ENCODE peak calls at places on chromosomes 5 and 9, in ten cellular contexts. U, E, L, K, O, F, A, P, S and Q are unnamed samples.

GRCh38 chr9:72383978-72384709 is 19.1 kb upstream of the ZFAND5 start:
- DNase-seq in U (peak; percentile 94), E (no peak), L (peak; percentile 93), K (no peak), O (no peak), F (no peak), A (peak; percentile 77), P (no peak), S (no peak), Q (no peak)

GRCh38 chr5:38830521-38831051 is 15.2 kb upstream of the OSMR start:
- DNase-seq in U (peak; percentile 44), E (no peak), L (no peak), K (no peak), O (no peak), F (no peak), A (no peak), P (no peak), S (no peak), Q (no peak)

GRCh38 chr9:92807757-92808725 is 43.4 kb upstream of the BICD2 start:
- DNase-seq in U (no peak), E (no peak), L (no peak), K (peak; percentile 9), O (no peak), F (no peak), A (no peak), P (peak; percentile 52), S (peak; percentile 40), Q (no peak)

GRCh38 chr5:123538670-123539459 is 26.9 kb downstream of the CSNK1G3 start:
- DNase-seq in U (peak; percentile 23), E (no peak), L (no peak), K (no peak), O (no peak), F (no peak), A (peak; percentile 22), P (no peak), S (no peak), Q (no peak)

GRCh38 chr9:120308495-120308894 is 271.5 kb downstream of the CDK5RAP2 start:
- DNase-seq in U (no peak), E (no peak), L (no peak), K (no peak), O (no peak), F (no peak), A (no peak), P (no peak), S (no peak), Q (no peak)

GRCh38 chr9:127567119-127567897 is 44.8 kb upstream of the STXBP1 start:
- DNase-seq in U (peak; percentile 75), E (no peak), L (peak; percentile 41), K (no peak), O (no peak), F (no peak), A (no peak), P (no peak), S (no peak), Q (no peak)

GRCh38 chr5:53381-54174 is 38.4 kb upstream of the PLEKHG4B start:
- DNase-seq in U (peak; percentile 42), E (no peak), L (peak; percentile 20), K (no peak), O (peak; percentile 25), F (no peak), A (no peak), P (peak; percentile 65), S (peak; percentile 26), Q (peak; percentile 82)

GRCh38 chr9:18245911-18246310 is 228.0 kb upstream of the ADAMTSL1 start:
- DNase-seq in U (peak; percentile 42), E (no peak), L (no peak), K (no peak), O (no peak), F (no peak), A (no peak), P (no peak), S (no peak), Q (no peak)